ENCODE peak calls at places on chromosome 21, in seven cellular contexts. D is activated naive CD4-positive, alpha-beta T cell treated with anti-CD3 and anti-CD28 coated beads, Interleukin-2, amount 50 U/mL, for 16 hours; J is cardiac muscle cell; E is 8988T; K is stimulated activated CD8-positive, alpha-beta memory T cell treated with anti-CD3 and anti-CD28 coated beads, Interleukin-12 subunit alpha, Interleukin-12 subunit beta, amount 100 ng/mL, for 4 hours; R is brain microvascular endothelial cell; U is HFF-Myc. C is an unnamed sample.

GRCh38 chr21:33011462-33011861 is 14.3 kb upstream of the OLIG2 start:
- DNase-seq in E (peak; percentile 39), D (no peak), K (no peak), J (peak; percentile 27), R (peak; percentile 25), U (peak; percentile 21), C (peak; percentile 80)

GRCh38 chr21:41110664-41111063 is 57.3 kb upstream of the BACE2 start:
- DNase-seq in D (no peak), U (no peak), E (no peak), K (no peak), R (no peak), J (no peak), C (no peak)

GRCh38 chr21:44508426-44508710 is 31.6 kb downstream of the KRTAP10-1 start:
- DNase-seq in U (no peak), K (no peak), R (no peak), D (no peak), J (no peak), E (no peak), C (no peak)

GRCh38 chr21:34558960-34559631 is 47.1 kb upstream of the KCNE1 start:
- DNase-seq in U (no peak), E (no peak), D (no peak), J (no peak), R (no peak), K (no peak), C (no peak)

GRCh38 chr21:29938968-29939858 is 583 bp downstream of the GRIK1 start:
- DNase-seq in K (no peak), U (no peak), J (peak; percentile 4), R (no peak), E (no peak), D (no peak), C (no peak)

GRCh38 chr21:35924714-35925301 is 135.5 kb downstream of the SETD4 start:
- DNase-seq in E (no peak), K (no peak), R (peak; percentile 84), U (no peak), J (peak; percentile 69), D (peak; percentile 12), C (peak; percentile 64)

GRCh38 chr21:29334717-29335428 is 36.2 kb downstream of the BACH1 start:
- DNase-seq in K (no peak), E (no peak), D (no peak), J (peak; percentile 87), U (no peak), R (peak; percentile 90), C (no peak)

GRCh38 chr21:26715116-26715515 is 130.1 kb downstream of the ADAMTS1 start:
- DNase-seq in D (no peak), K (no peak), J (no peak), U (no peak), R (no peak), E (no peak), C (no peak)

GRCh38 chr21:20308586-20308985 is 689.6 kb upstream of the NCAM2 start:
- DNase-seq in J (no peak), U (no peak), D (no peak), K (no peak), E (no peak), R (no peak), C (no peak)

GRCh38 chr21:31283025-31283424 is 61.0 kb downstream of the TIAM1 start:
- DNase-seq in R (no peak), K (no peak), E (no peak), J (no peak), U (no peak), D (no peak), C (no peak)

GRCh38 chr21:46039891-46040660 is 57.8 kb upstream of the COL6A2 start:
- DNase-seq in U (no peak), E (no peak), J (no peak), D (no peak), K (no peak), R (no peak), C (no peak)

GRCh38 chr21:27248791-27249190 is 281.9 kb upstream of the ADAMTS5 start:
- DNase-seq in D (no peak), R (no peak), K (no peak), E (no peak), J (no peak), U (no peak), C (no peak)

GRCh38 chr21:46254208-46254975 is 25.8 kb upstream of the LSS start:
- DNase-seq in D (no peak), J (no peak), R (no peak), E (no peak), U (no peak), K (no peak), C (no peak)

GRCh38 chr21:35940074-35940927 is 120.0 kb downstream of the SETD4 start:
- DNase-seq in U (no peak), E (no peak), K (no peak), J (peak; percentile 89), D (no peak), R (peak; percentile 58), C (peak; percentile 59)

GRCh38 chr21:21101911-21102310 is 103.7 kb downstream of the NCAM2 start:
- DNase-seq in E (no peak), D (no peak), K (no peak), U (no peak), R (peak; percentile 2), J (peak; percentile 73), C (no peak)

GRCh38 chr21:39845581-39846130 is 21.6 kb upstream of the PCP4 start:
- DNase-seq in J (no peak), U (no peak), K (no peak), D (no peak), R (no peak), E (no peak), C (no peak)

GRCh38 chr21:42299324-42300044 is 15.7 kb downstream of the TFF3 start:
- DNase-seq in D (no peak), U (no peak), E (no peak), K (no peak), R (no peak), J (peak; percentile 30), C (no peak)

GRCh38 chr21:44778094-44778493 is 23.5 kb downstream of the UBE2G2 start:
- DNase-seq in U (no peak), J (no peak), R (no peak), K (no peak), E (no peak), D (no peak), C (no peak)

GRCh38 chr21:29406385-29406784 is 107.7 kb downstream of the BACH1 start:
- DNase-seq in E (no peak), D (no peak), U (no peak), J (peak; percentile 42), K (no peak), R (no peak), C (no peak)

GRCh38 chr21:44758141-44758561 is 43.5 kb downstream of the UBE2G2 start:
- DNase-seq in E (no peak), D (no peak), J (no peak), K (no peak), R (no peak), U (no peak), C (no peak)

GRCh38 chr21:45140346-45140940 is 66.1 kb downstream of the ADARB1 start:
- DNase-seq in U (peak; percentile 85), E (peak; percentile 57), J (peak; percentile 95), R (peak; percentile 94), D (peak; percentile 46), K (peak; percentile 8), C (peak; percentile 90)

GRCh38 chr21:25369524-25370300 is 237.6 kb downstream of the MRPL39 start:
- DNase-seq in E (no peak), U (no peak), J (peak; percentile 29), D (no peak), K (no peak), R (no peak), C (no peak)

GRCh38 chr21:42939581-42940413 is 14.4 kb upstream of the ERVH48-1 start:
- DNase-seq in U (peak; percentile 94), E (peak; percentile 39), R (peak; percentile 95), K (no peak), D (no peak), J (peak; percentile 98), C (peak; percentile 76)

GRCh38 chr21:42684109-42684916 is 30.9 kb downstream of the PDE9A start:
- DNase-seq in D (peak; percentile 43), K (no peak), J (no peak), E (no peak), R (no peak), U (no peak), C (no peak)

GRCh38 chr21:35611752-35612151 is 448.6 kb downstream of the SETD4 start:
- DNase-seq in R (no peak), J (no peak), K (no peak), D (no peak), U (no peak), E (no peak), C (no peak)

GRCh38 chr21:27371688-27372331 is 404.9 kb upstream of the ADAMTS5 start:
- DNase-seq in J (peak; percentile 65), R (peak; percentile 77), U (no peak), E (no peak), K (no peak), D (no peak), C (peak; percentile 11)

GRCh38 chr21:45146801-45147200 is 72.4 kb downstream of the ADARB1 start:
- DNase-seq in D (no peak), K (no peak), U (no peak), E (no peak), J (no peak), R (no peak), C (no peak)

GRCh38 chr21:33560965-33561364 is 18.1 kb downstream of the SON start:
- DNase-seq in D (no peak), E (no peak), J (no peak), R (no peak), U (no peak), K (no peak), C (no peak)

GRCh38 chr21:35651166-35651565 is 409.2 kb downstream of the SETD4 start:
- DNase-seq in E (no peak), J (no peak), D (no peak), U (no peak), K (no peak), R (no peak), C (no peak)

GRCh38 chr21:37658121-37658993 is 257.9 kb downstream of the KCNJ6 start:
- DNase-seq in J (no peak), E (no peak), K (no peak), R (no peak), U (no peak), D (no peak), C (no peak)

GRCh38 chr21:42417533-42417932 is 13.8 kb downstream of the UBASH3A start:
- DNase-seq in U (no peak), R (no peak), K (no peak), J (no peak), D (no peak), E (no peak), C (no peak)

GRCh38 chr21:7957713-7958064 is 2563.7 kb upstream of the TPTE start:
- DNase-seq in R (no peak), K (no peak), E (no peak), D (no peak), U (no peak), J (no peak), C (no peak)

GRCh38 chr21:38260426-38260825 is 3.6 kb downstream of the KCNJ15 start:
- DNase-seq in J (no peak), K (no peak), U (no peak), E (no peak), R (no peak), D (no peak), C (no peak)

GRCh38 chr21:44995257-44995941 is 55.6 kb downstream of the SLX9 start:
- DNase-seq in J (no peak), K (no peak), E (no peak), R (no peak), U (no peak), D (no peak), C (no peak)

GRCh38 chr21:35933466-35933865 is 126.9 kb downstream of the SETD4 start:
- DNase-seq in D (no peak), K (no peak), E (no peak), J (peak; percentile 84), U (peak; percentile 90), R (peak; percentile 79), C (peak; percentile 95)

GRCh38 chr21:19065164-19065563 is 661.6 kb upstream of the TMPRSS15 start:
- DNase-seq in D (no peak), R (no peak), K (no peak), U (no peak), J (no peak), E (no peak), C (no peak)

GRCh38 chr21:45987121-45987711 is 5.6 kb downstream of the COL6A1 start:
- DNase-seq in U (no peak), J (no peak), K (no peak), D (peak; percentile 11), R (no peak), E (peak; percentile 16), C (no peak)

GRCh38 chr21:45364464-45365185 is 40.3 kb upstream of the COL18A1 start:
- DNase-seq in D (no peak), U (no peak), E (no peak), J (peak; percentile 89), K (no peak), R (peak; percentile 63), C (peak; percentile 84)

C was measured in kidney glomerular epithelial cell.